ENCODE peak calls at places on chromosomes 6 and 20, in four cellular contexts. M is body of pancreas; S is CD8-positive, alpha-beta T cell; K is EL. C is an unnamed sample.

GRCh38 chr20:62274332-62275262 is 28.2 kb upstream of the ADRM1 start:
- DNase-seq in K (no peak), S (no peak), M (no peak), C (no peak)

GRCh38 chr20:2838170-2838797 is 2.2 kb downstream of the PCED1A start:
- DNase-seq in K (no peak), M (no peak), S (no peak), C (no peak)

GRCh38 chr20:53298260-53298659 is 295.4 kb downstream of the ZNF217 start:
- DNase-seq in K (no peak), M (no peak), S (no peak), C (no peak)

GRCh38 chr6:136921936-136922679 is at the start of gene SLC35D3:
- DNase-seq in K (peak), S (no peak), M (peak), C (no peak)

GRCh38 chr6:25346064-25346463 is 66.9 kb downstream of the CARMIL1 start:
- DNase-seq in M (no peak), K (no peak), S (no peak), C (no peak)

GRCh38 chr6:64732888-64733287 is 974.1 kb downstream of the EYS start:
- DNase-seq in S (no peak), M (no peak), K (no peak), C (no peak)

GRCh38 chr6:139580592-139581484 is 206.4 kb upstream of the CITED2 start:
- DNase-seq in S (no peak), M (no peak), K (no peak), C (peak)

GRCh38 chr20:31746068-31746878 is 7.2 kb downstream of the TPX2 start:
- DNase-seq in K (no peak), M (no peak), S (no peak), C (no peak)

GRCh38 chr6:80338201-80338836 is 231.8 kb downstream of the BCKDHB start:
- DNase-seq in S (peak), M (peak), K (peak), C (peak)